ENCODE peak calls at places on chromosomes 3 and 15, in ten cellular contexts. E, X, F, L, V, Y, Q, M, D and P are unnamed samples.

GRCh38 chr3:128343287-128344045 is 123.2 kb downstream of the DNAJB8 start:
- DNase-seq in E (no peak), X (no peak), F (no peak), L (no peak), V (peak; percentile 79), Y (no peak), Q (no peak), M (no peak), D (peak; percentile 14), P (no peak)

GRCh38 chr3:60841355-60841754 is 409.9 kb downstream of the FHIT start:
- DNase-seq in E (no peak), X (no peak), F (no peak), L (no peak), V (peak; percentile 77), Y (no peak), Q (no peak), M (no peak), D (no peak), P (no peak)

GRCh38 chr3:51718547-51719412 is 11.9 kb downstream of the GRM2 start:
- DNase-seq in E (no peak), X (no peak), F (peak; percentile 54), L (peak; percentile 83), V (peak; percentile 43), Y (peak; percentile 13), Q (peak; percentile 49), M (no peak), D (no peak), P (no peak)

GRCh38 chr3:112931737-112932521 is 43.0 kb downstream of the CD200R1 start:
- DNase-seq in E (no peak), X (no peak), F (no peak), L (no peak), V (no peak), Y (no peak), Q (no peak), M (no peak), D (no peak), P (no peak)

GRCh38 chr15:56919708-56920637 is 1.5 kb downstream of the TCF12 start:
- DNase-seq in E (no peak), X (no peak), F (peak; percentile 23), L (peak; percentile 69), V (no peak), Y (peak; percentile 12), Q (peak; percentile 19), M (no peak), D (peak; percentile 18), P (peak; percentile 16)

GRCh38 chr15:51751687-51752683 is 588 bp downstream of the TMOD2 start:
- DNase-seq in E (no peak), X (no peak), F (peak; percentile 41), L (peak; percentile 50), V (no peak), Y (peak; percentile 15), Q (peak; percentile 31), M (no peak), D (no peak), P (no peak)

GRCh38 chr15:89828324-89829145 is 13.9 kb upstream of the ANPEP start:
- DNase-seq in E (no peak), X (no peak), F (peak; percentile 73), L (peak; percentile 55), V (peak; percentile 78), Y (no peak), Q (peak; percentile 67), M (peak; percentile 75), D (no peak), P (peak; percentile 45)

GRCh38 chr15:73600413-73601050 is 32.7 kb downstream of the NPTN start:
- DNase-seq in E (no peak), X (no peak), F (no peak), L (no peak), V (no peak), Y (no peak), Q (no peak), M (no peak), D (no peak), P (no peak)

GRCh38 chr3:113329757-113330156 is 111.5 kb downstream of the CFAP44 start:
- DNase-seq in E (no peak), X (no peak), F (no peak), L (no peak), V (no peak), Y (no peak), Q (no peak), M (no peak), D (no peak), P (no peak)

GRCh38 chr15:62601779-62602540 is 436.9 kb upstream of the C2CD4B start:
- DNase-seq in E (no peak), X (no peak), F (no peak), L (no peak), V (peak; percentile 69), Y (no peak), Q (no peak), M (no peak), D (no peak), P (no peak)

GRCh38 chr3:159764211-159765024 is 224.2 kb upstream of the IL12A start:
- DNase-seq in E (no peak), X (no peak), F (peak; percentile 59), L (peak; percentile 28), V (no peak), Y (peak; percentile 50), Q (peak; percentile 61), M (peak; percentile 66), D (peak; percentile 66), P (no peak)

GRCh38 chr3:47293822-47294221 is 11.1 kb downstream of the KLHL18 start:
- DNase-seq in E (no peak), X (no peak), F (no peak), L (no peak), V (no peak), Y (no peak), Q (no peak), M (no peak), D (no peak), P (no peak)
- H3K27ac ChIP-seq in E (no peak overlapping the region), X (no peak overlapping the region), F (no peak overlapping the region), L (no peak overlapping the region), V (no peak overlapping the region), Y (no peak overlapping the region), Q (no peak overlapping the region), M (no peak overlapping the region), D (no peak overlapping the region), P (no peak overlapping the region)

GRCh38 chr3:171435757-171436156 is 24.4 kb downstream of the TNIK start:
- DNase-seq in E (no peak), X (no peak), F (no peak), L (no peak), V (no peak), Y (no peak), Q (no peak), M (no peak), D (no peak), P (no peak)
- H3K27ac ChIP-seq in E (no peak overlapping the region), X (no peak overlapping the region), F (no peak overlapping the region), L (no peak overlapping the region), V (no peak overlapping the region), Y (no peak overlapping the region), Q (no peak overlapping the region), M (no peak overlapping the region), D (no peak overlapping the region), P (no peak overlapping the region)

GRCh38 chr15:64333986-64334385 is 22.0 kb downstream of the CSNK1G1 start:
- DNase-seq in E (no peak), X (no peak), F (no peak), L (no peak), V (no peak), Y (no peak), Q (no peak), M (no peak), D (no peak), P (no peak)

GRCh38 chr15:64333516-64333915 is 22.5 kb downstream of the CSNK1G1 start:
- DNase-seq in E (no peak), X (no peak), F (no peak), L (no peak), V (no peak), Y (no peak), Q (no peak), M (no peak), D (no peak), P (no peak)

GRCh38 chr15:64337761-64338160 is 18.2 kb downstream of the CSNK1G1 start:
- DNase-seq in E (no peak), X (no peak), F (no peak), L (no peak), V (no peak), Y (no peak), Q (no peak), M (no peak), D (no peak), P (no peak)

GRCh38 chr15:64340355-64340754 is 15.6 kb downstream of the CSNK1G1 start:
- DNase-seq in E (no peak), X (no peak), F (no peak), L (no peak), V (no peak), Y (no peak), Q (no peak), M (no peak), D (no peak), P (no peak)

DNA sequence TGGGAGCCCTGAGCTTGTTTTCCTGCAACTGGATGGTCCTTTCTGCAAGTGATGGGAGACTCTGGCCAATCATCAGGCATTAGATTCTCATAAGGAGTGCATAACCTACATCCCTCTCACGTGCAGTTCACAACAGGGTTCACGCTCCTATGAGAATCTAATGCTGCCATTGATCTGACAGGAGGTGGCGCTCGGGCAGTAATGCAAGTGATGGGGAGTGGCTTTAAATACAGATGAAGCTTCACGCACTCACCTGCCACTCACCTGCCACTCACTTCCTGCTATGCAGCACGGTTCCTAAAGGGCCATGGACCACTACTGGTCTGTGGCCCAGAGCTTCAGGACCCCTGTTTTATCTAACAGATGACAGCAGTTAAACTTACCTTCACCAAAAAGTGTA is 21.4 kb downstream of the CSNK1G1 start:
- DNase-seq in E (peak; percentile 11), X (peak; percentile 29), F (no peak), L (no peak), V (no peak), Y (no peak), Q (no peak), M (no peak), D (no peak), P (no peak)
- H3K27ac ChIP-seq in E (no peak overlapping the region), X (no peak overlapping the region), F (no peak overlapping the region), L (no peak overlapping the region), V (no peak overlapping the region), Y (no peak overlapping the region), Q (no peak overlapping the region), M (no peak overlapping the region), D (no peak overlapping the region), P (no peak overlapping the region)

GRCh38 chr15:96340611-96341464 is 10.3 kb downstream of the NR2F2 start:
- DNase-seq in E (no peak), X (no peak), F (no peak), L (peak; percentile 76), V (no peak), Y (peak; percentile 38), Q (peak; percentile 60), M (peak; percentile 59), D (no peak), P (peak; percentile 37)

GRCh38 chr15:96342611-96343528 is 12.4 kb downstream of the NR2F2 start:
- DNase-seq in E (no peak), X (no peak), F (no peak), L (no peak), V (no peak), Y (no peak), Q (no peak), M (peak; percentile 57), D (no peak), P (no peak)

GRCh38 chr15:96342143-96342466 is 11.6 kb downstream of the NR2F2 start:
- DNase-seq in E (no peak), X (no peak), F (no peak), L (no peak), V (no peak), Y (no peak), Q (no peak), M (no peak), D (no peak), P (no peak)

GRCh38 chr15:96340348-96340610 is 9.8 kb downstream of the NR2F2 start:
- DNase-seq in E (no peak), X (no peak), F (no peak), L (no peak), V (no peak), Y (no peak), Q (no peak), M (no peak), D (no peak), P (no peak)

GRCh38 chr15:96341465-96342142 is 11.1 kb downstream of the NR2F2 start:
- DNase-seq in E (no peak), X (no peak), F (no peak), L (no peak), V (no peak), Y (no peak), Q (no peak), M (peak; percentile 57), D (no peak), P (no peak)
- H3K27ac ChIP-seq in E (no peak overlapping the region), X (no peak overlapping the region), F (peak overlapping the region; percentile 91), L (peak overlapping the region; percentile 97), V (no peak overlapping the region), Y (peak overlapping the region; percentile 63), Q (peak overlapping the region; percentile 96), M (peak overlapping the region; percentile 97), D (no peak overlapping the region), P (peak overlapping the region; percentile 93)